ENCODE peak calls at places on chromosomes 16 and 17, in ten cellular contexts. One of them, this sample, is unnamed.

GRCh38 chr16:88532434-88533241 is 37.6 kb upstream of the ZC3H18 start:
- DNase-seq in sigmoid colon: no peak
- DNase-seq in psoas muscle: peak
- DNase-seq in PC-9: no peak
- DNase-seq in GM23338: no peak
- DNase-seq in thoracic aorta: no peak
- DNase-seq in SK-N-SH: no peak
- DNase-seq in thyroid gland: no peak
- DNase-seq in CD8-positive, alpha-beta T cell: no peak
- DNase-seq in cardiac muscle cell: no peak
- DNase-seq in this sample: no peak

GRCh38 chr16:84430860-84431259 is 62.5 kb downstream of the ATP2C2 start:
- DNase-seq in sigmoid colon: no peak
- DNase-seq in psoas muscle: no peak
- DNase-seq in PC-9: no peak
- DNase-seq in GM23338: no peak
- DNase-seq in thoracic aorta: no peak
- DNase-seq in SK-N-SH: no peak
- DNase-seq in thyroid gland: no peak
- DNase-seq in CD8-positive, alpha-beta T cell: no peak
- DNase-seq in cardiac muscle cell: no peak
- DNase-seq in this sample: no peak

GRCh38 chr17:3978421-3979275 is 14.4 kb upstream of the ATP2A3 start:
- DNase-seq in sigmoid colon: no peak
- DNase-seq in psoas muscle: peak
- DNase-seq in PC-9: no peak
- DNase-seq in GM23338: no peak
- DNase-seq in thoracic aorta: no peak
- DNase-seq in SK-N-SH: peak
- DNase-seq in thyroid gland: no peak
- DNase-seq in CD8-positive, alpha-beta T cell: no peak
- DNase-seq in cardiac muscle cell: peak
- DNase-seq in this sample: no peak

GRCh38 chr17:67365762-67366192 is 600 bp downstream of the PSMD12 start:
- DNase-seq in sigmoid colon: no peak
- DNase-seq in psoas muscle: no peak
- DNase-seq in PC-9: peak
- DNase-seq in GM23338: no peak
- DNase-seq in thoracic aorta: no peak
- DNase-seq in SK-N-SH: peak
- DNase-seq in thyroid gland: no peak
- DNase-seq in CD8-positive, alpha-beta T cell: no peak
- DNase-seq in cardiac muscle cell: peak
- DNase-seq in this sample: no peak

GRCh38 chr17:81095608-81095888 is 60.6 kb downstream of the BAIAP2 start:
- DNase-seq in sigmoid colon: no peak
- DNase-seq in psoas muscle: no peak
- DNase-seq in PC-9: no peak
- DNase-seq in GM23338: no peak
- DNase-seq in thoracic aorta: no peak
- DNase-seq in SK-N-SH: no peak
- DNase-seq in thyroid gland: no peak
- DNase-seq in CD8-positive, alpha-beta T cell: no peak
- DNase-seq in cardiac muscle cell: no peak
- DNase-seq in this sample: no peak

GRCh38 chr17:752620-753219 is 656 bp upstream of the GEMIN4 start:
- DNase-seq in sigmoid colon: peak
- DNase-seq in psoas muscle: peak
- DNase-seq in PC-9: peak
- DNase-seq in GM23338: peak
- DNase-seq in thoracic aorta: peak
- DNase-seq in SK-N-SH: peak
- DNase-seq in thyroid gland: peak
- DNase-seq in CD8-positive, alpha-beta T cell: no peak
- DNase-seq in cardiac muscle cell: peak
- DNase-seq in this sample: no peak

GRCh38 chr16:64287667-64288521 is 834.0 kb downstream of the CDH11 start:
- DNase-seq in sigmoid colon: no peak
- DNase-seq in psoas muscle: no peak
- DNase-seq in PC-9: no peak
- DNase-seq in GM23338: no peak
- DNase-seq in thoracic aorta: no peak
- DNase-seq in SK-N-SH: peak
- DNase-seq in thyroid gland: no peak
- DNase-seq in CD8-positive, alpha-beta T cell: no peak
- DNase-seq in cardiac muscle cell: no peak
- DNase-seq in this sample: no peak

GRCh38 chr17:59154335-59154720 is 658 bp downstream of the SKA2 start:
- DNase-seq in sigmoid colon: peak
- DNase-seq in psoas muscle: peak
- DNase-seq in PC-9: peak
- DNase-seq in GM23338: peak
- DNase-seq in thoracic aorta: no peak
- DNase-seq in SK-N-SH: peak
- DNase-seq in thyroid gland: peak
- DNase-seq in CD8-positive, alpha-beta T cell: peak
- DNase-seq in cardiac muscle cell: peak
- DNase-seq in this sample: peak

GRCh38 chr16:29920690-29921371 is 5.2 kb downstream of the KCTD13 start:
- DNase-seq in sigmoid colon: no peak
- DNase-seq in psoas muscle: no peak
- DNase-seq in PC-9: no peak
- DNase-seq in GM23338: no peak
- DNase-seq in thoracic aorta: no peak
- DNase-seq in SK-N-SH: no peak
- DNase-seq in thyroid gland: no peak
- DNase-seq in CD8-positive, alpha-beta T cell: no peak
- DNase-seq in cardiac muscle cell: no peak
- DNase-seq in this sample: no peak

GRCh38 chr17:78168906-78169793 is 769 bp downstream of the SYNGR2 start:
- DNase-seq in sigmoid colon: no peak
- DNase-seq in psoas muscle: peak
- DNase-seq in PC-9: peak
- DNase-seq in GM23338: peak
- DNase-seq in thoracic aorta: no peak
- DNase-seq in SK-N-SH: peak
- DNase-seq in thyroid gland: peak
- DNase-seq in CD8-positive, alpha-beta T cell: peak
- DNase-seq in cardiac muscle cell: no peak
- DNase-seq in this sample: peak

GRCh38 chr17:45289316-45290268 is 27.2 kb downstream of the MAP3K14 start:
- DNase-seq in sigmoid colon: no peak
- DNase-seq in psoas muscle: peak
- DNase-seq in PC-9: no peak
- DNase-seq in GM23338: no peak
- DNase-seq in thoracic aorta: no peak
- DNase-seq in SK-N-SH: no peak
- DNase-seq in thyroid gland: no peak
- DNase-seq in CD8-positive, alpha-beta T cell: no peak
- DNase-seq in cardiac muscle cell: no peak
- DNase-seq in this sample: no peak

GRCh38 chr17:700504-701094 is 14.0 kb downstream of the VPS53 start:
- DNase-seq in sigmoid colon: no peak
- DNase-seq in psoas muscle: no peak
- DNase-seq in PC-9: no peak
- DNase-seq in GM23338: peak
- DNase-seq in thoracic aorta: no peak
- DNase-seq in SK-N-SH: peak
- DNase-seq in thyroid gland: no peak
- DNase-seq in CD8-positive, alpha-beta T cell: no peak
- DNase-seq in cardiac muscle cell: peak
- DNase-seq in this sample: peak

GRCh38 chr16:83967838-83968482 is at the start of gene NECAB2:
- DNase-seq in sigmoid colon: no peak
- DNase-seq in psoas muscle: peak
- DNase-seq in PC-9: no peak
- DNase-seq in GM23338: peak
- DNase-seq in thoracic aorta: no peak
- DNase-seq in SK-N-SH: peak
- DNase-seq in thyroid gland: peak
- DNase-seq in CD8-positive, alpha-beta T cell: no peak
- DNase-seq in cardiac muscle cell: peak
- DNase-seq in this sample: peak

GRCh38 chr17:74842599-74843351 is 16.9 kb downstream of the GRIN2C start:
- DNase-seq in sigmoid colon: no peak
- DNase-seq in psoas muscle: peak
- DNase-seq in PC-9: peak
- DNase-seq in GM23338: peak
- DNase-seq in thoracic aorta: no peak
- DNase-seq in SK-N-SH: peak
- DNase-seq in thyroid gland: peak
- DNase-seq in CD8-positive, alpha-beta T cell: no peak
- DNase-seq in cardiac muscle cell: peak
- DNase-seq in this sample: peak

GRCh38 chr17:65660947-65661346 is 99.5 kb upstream of the AXIN2 start:
- DNase-seq in sigmoid colon: no peak
- DNase-seq in psoas muscle: no peak
- DNase-seq in PC-9: no peak
- DNase-seq in GM23338: no peak
- DNase-seq in thoracic aorta: no peak
- DNase-seq in SK-N-SH: no peak
- DNase-seq in thyroid gland: no peak
- DNase-seq in CD8-positive, alpha-beta T cell: no peak
- DNase-seq in cardiac muscle cell: peak
- DNase-seq in this sample: no peak

GRCh38 chr16:30786115-30786935 is 680 bp downstream of the ZNF629 start:
- DNase-seq in sigmoid colon: no peak
- DNase-seq in psoas muscle: no peak
- DNase-seq in PC-9: peak
- DNase-seq in GM23338: peak
- DNase-seq in thoracic aorta: no peak
- DNase-seq in SK-N-SH: peak
- DNase-seq in thyroid gland: peak
- DNase-seq in CD8-positive, alpha-beta T cell: no peak
- DNase-seq in cardiac muscle cell: peak
- DNase-seq in this sample: peak

GRCh38 chr17:28747046-28747691 is 3.4 kb downstream of the TRAF4 start:
- DNase-seq in sigmoid colon: no peak
- DNase-seq in psoas muscle: peak
- DNase-seq in PC-9: peak
- DNase-seq in GM23338: peak
- DNase-seq in thoracic aorta: no peak
- DNase-seq in SK-N-SH: no peak
- DNase-seq in thyroid gland: peak
- DNase-seq in CD8-positive, alpha-beta T cell: no peak
- DNase-seq in cardiac muscle cell: no peak
- DNase-seq in this sample: no peak

GRCh38 chr16:16019488-16019887 is 70.1 kb downstream of the ABCC1 start:
- DNase-seq in sigmoid colon: no peak
- DNase-seq in psoas muscle: no peak
- DNase-seq in PC-9: peak
- DNase-seq in GM23338: no peak
- DNase-seq in thoracic aorta: peak
- DNase-seq in SK-N-SH: no peak
- DNase-seq in thyroid gland: no peak
- DNase-seq in CD8-positive, alpha-beta T cell: no peak
- DNase-seq in cardiac muscle cell: peak
- DNase-seq in this sample: peak

GRCh38 chr16:89505204-89506112 is 2.7 kb upstream of the SPG7 start:
- DNase-seq in sigmoid colon: peak
- DNase-seq in psoas muscle: peak
- DNase-seq in PC-9: peak
- DNase-seq in GM23338: no peak
- DNase-seq in thoracic aorta: peak
- DNase-seq in SK-N-SH: no peak
- DNase-seq in thyroid gland: peak
- DNase-seq in CD8-positive, alpha-beta T cell: peak
- DNase-seq in cardiac muscle cell: peak
- DNase-seq in this sample: peak

GRCh38 chr17:27568811-27569210 is 62.2 kb upstream of the LGALS9 start:
- DNase-seq in sigmoid colon: no peak
- DNase-seq in psoas muscle: peak
- DNase-seq in PC-9: no peak
- DNase-seq in GM23338: no peak
- DNase-seq in thoracic aorta: no peak
- DNase-seq in SK-N-SH: no peak
- DNase-seq in thyroid gland: no peak
- DNase-seq in CD8-positive, alpha-beta T cell: no peak
- DNase-seq in cardiac muscle cell: no peak
- DNase-seq in this sample: no peak
- H3K27ac ChIP-seq in sigmoid colon: no peak
- H3K27ac ChIP-seq in psoas muscle: peak
- H3K27ac ChIP-seq in PC-9: no peak
- H3K27ac ChIP-seq in GM23338: peak
- H3K27ac ChIP-seq in thoracic aorta: no peak
- H3K27ac ChIP-seq in SK-N-SH: no peak
- H3K27ac ChIP-seq in thyroid gland: no peak
- H3K27ac ChIP-seq in CD8-positive, alpha-beta T cell: no peak
- H3K27ac ChIP-seq in cardiac muscle cell: no peak
- H3K27ac ChIP-seq in this sample: no peak

GRCh38 chr16:3017806-3018506 is at the start of gene CLDN6:
- DNase-seq in sigmoid colon: no peak
- DNase-seq in psoas muscle: no peak
- DNase-seq in PC-9: no peak
- DNase-seq in GM23338: peak
- DNase-seq in thoracic aorta: no peak
- DNase-seq in SK-N-SH: peak
- DNase-seq in thyroid gland: peak
- DNase-seq in CD8-positive, alpha-beta T cell: no peak
- DNase-seq in cardiac muscle cell: no peak
- DNase-seq in this sample: no peak
- TF ChIP-seq CTCF in sigmoid colon: no peak
- TF ChIP-seq CTCF in psoas muscle: peak
- TF ChIP-seq CTCF in PC-9: no peak
- TF ChIP-seq CTCF in GM23338: peak
- TF ChIP-seq CTCF in thoracic aorta: no peak
- TF ChIP-seq CTCF in SK-N-SH: peak
- TF ChIP-seq CTCF in thyroid gland: no peak
- TF ChIP-seq CTCF in CD8-positive, alpha-beta T cell: no peak
- TF ChIP-seq CTCF in cardiac muscle cell: peak
- TF ChIP-seq CTCF in this sample: no peak

DNA sequence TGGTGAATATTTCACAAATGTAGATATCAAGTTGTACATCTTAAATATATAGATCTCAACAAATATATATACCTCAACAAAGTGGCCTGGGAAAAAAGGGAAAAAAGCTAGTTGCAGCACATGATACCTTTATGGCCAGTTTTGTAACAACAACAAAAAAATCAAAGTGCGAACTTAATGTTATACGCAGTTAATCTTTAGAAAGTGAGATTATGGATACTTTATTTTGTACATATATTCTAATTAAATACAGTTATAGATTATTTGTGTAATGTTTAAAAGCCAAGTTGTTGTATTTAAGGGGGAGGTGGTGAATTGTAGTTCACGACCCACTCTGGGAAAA is 385 bp upstream of the ZFP1 start:
- DNase-seq in sigmoid colon: no peak
- DNase-seq in psoas muscle: no peak
- DNase-seq in PC-9: no peak
- DNase-seq in GM23338: no peak
- DNase-seq in thoracic aorta: no peak
- DNase-seq in SK-N-SH: no peak
- DNase-seq in thyroid gland: no peak
- DNase-seq in CD8-positive, alpha-beta T cell: no peak
- DNase-seq in cardiac muscle cell: no peak
- DNase-seq in this sample: no peak
- H3K27ac ChIP-seq in sigmoid colon: peak
- H3K27ac ChIP-seq in psoas muscle: peak
- H3K27ac ChIP-seq in PC-9: no peak
- H3K27ac ChIP-seq in GM23338: no peak
- H3K27ac ChIP-seq in thoracic aorta: peak
- H3K27ac ChIP-seq in SK-N-SH: no peak
- H3K27ac ChIP-seq in thyroid gland: peak
- H3K27ac ChIP-seq in CD8-positive, alpha-beta T cell: no peak
- H3K27ac ChIP-seq in cardiac muscle cell: peak
- H3K27ac ChIP-seq in this sample: peak

GRCh38 chr16:85563515-85564276 is 49.4 kb upstream of the GSE1 start:
- DNase-seq in sigmoid colon: peak
- DNase-seq in psoas muscle: peak
- DNase-seq in PC-9: peak
- DNase-seq in GM23338: no peak
- DNase-seq in thoracic aorta: no peak
- DNase-seq in SK-N-SH: peak
- DNase-seq in thyroid gland: peak
- DNase-seq in CD8-positive, alpha-beta T cell: no peak
- DNase-seq in cardiac muscle cell: peak
- DNase-seq in this sample: no peak
- TF ChIP-seq CTCF in sigmoid colon: no peak
- TF ChIP-seq CTCF in psoas muscle: no peak
- TF ChIP-seq CTCF in PC-9: peak
- TF ChIP-seq CTCF in GM23338: no peak
- TF ChIP-seq CTCF in thoracic aorta: no peak
- TF ChIP-seq CTCF in SK-N-SH: peak
- TF ChIP-seq CTCF in thyroid gland: no peak
- TF ChIP-seq CTCF in CD8-positive, alpha-beta T cell: no peak
- TF ChIP-seq CTCF in cardiac muscle cell: no peak
- TF ChIP-seq CTCF in this sample: no peak

This sample was measured in RWPE1.